ENCODE peak calls at places on chromosomes 3 and 15, in five cellular contexts. P, O, H, C and I are unnamed samples.

GRCh38 chr3:61561374-61562041 is at the start of gene PTPRG:
- DNase-seq in P (peak; percentile 95), O (no peak), H (peak; percentile 87), C (peak; percentile 80), I (peak; percentile 63)

GRCh38 chr15:84657748-84658079 is 285 bp downstream of the NMB start:
- DNase-seq in P (no peak), O (no peak), H (no peak), C (no peak), I (no peak)

GRCh38 chr3:152607179-152607578 is 227.8 kb upstream of the P2RY1 start:
- DNase-seq in P (no peak), O (no peak), H (no peak), C (no peak), I (no peak)

GRCh38 chr3:183371672-183371968 is 56.8 kb downstream of the MCF2L2 start:
- DNase-seq in P (peak; percentile 31), O (no peak), H (peak; percentile 73), C (no peak), I (no peak)

GRCh38 chr3:52167240-52167639 is 13.0 kb upstream of the POC1A start:
- DNase-seq in P (no peak), O (no peak), H (no peak), C (no peak), I (no peak)

GRCh38 chr3:71537211-71537611 is 46.3 kb downstream of the FOXP1 start:
- DNase-seq in P (peak; percentile 99), O (no peak), H (peak; percentile 88), C (no peak), I (no peak)

GRCh38 chr3:112333002-112333385 is at the start of gene CD200:
- DNase-seq in P (peak; percentile 70), O (no peak), H (peak; percentile 63), C (no peak), I (peak; percentile 12)

GRCh38 chr3:144384241-144384979 is 412.8 kb downstream of the DIPK2A start:
- DNase-seq in P (no peak), O (no peak), H (no peak), C (no peak), I (no peak)

GRCh38 chr3:127689266-127689860 is 16.6 kb downstream of the ABTB1 start:
- DNase-seq in P (peak; percentile 16), O (no peak), H (no peak), C (no peak), I (no peak)

GRCh38 chr3:19221081-19221480 is 72.8 kb downstream of the KCNH8 start:
- DNase-seq in P (no peak), O (no peak), H (peak; percentile 17), C (no peak), I (no peak)

GRCh38 chr3:16836505-16837237 is 48.1 kb upstream of the PLCL2 start:
- DNase-seq in P (peak; percentile 24), O (no peak), H (no peak), C (no peak), I (no peak)

GRCh38 chr3:126781889-126782491 is 78.0 kb downstream of the CHCHD6 start:
- DNase-seq in P (peak; percentile 97), O (no peak), H (peak; percentile 60), C (no peak), I (no peak)

GRCh38 chr15:73948982-73949381 is 22.7 kb downstream of the LOXL1 start:
- DNase-seq in P (no peak), O (no peak), H (no peak), C (no peak), I (no peak)

GRCh38 chr3:146589899-146590508 is 15.1 kb downstream of the PLSCR5 start:
- DNase-seq in P (peak; percentile 39), O (peak; percentile 68), H (peak; percentile 36), C (peak; percentile 40), I (peak; percentile 26)

GRCh38 chr15:69410290-69410874 is 3.8 kb upstream of the KIF23 start:
- DNase-seq in P (peak; percentile 44), O (peak; percentile 49), H (peak; percentile 74), C (peak; percentile 20), I (peak; percentile 23)

GRCh38 chr15:55279746-55280351 is 9.8 kb downstream of the RAB27A start:
- DNase-seq in P (peak; percentile 95), O (no peak), H (peak; percentile 84), C (peak; percentile 11), I (no peak)

GRCh38 chr15:75067123-75067854 is 43.9 kb downstream of the PPCDC start:
- DNase-seq in P (peak; percentile 84), O (no peak), H (peak; percentile 90), C (peak; percentile 16), I (no peak)

GRCh38 chr3:148789156-148789555 is 38.5 kb upstream of the CPB1 start:
- DNase-seq in P (peak; percentile 54), O (no peak), H (no peak), C (no peak), I (no peak)

GRCh38 chr3:55481918-55482495 is 5.1 kb downstream of the WNT5A start:
- DNase-seq in P (peak; percentile 73), O (no peak), H (no peak), C (no peak), I (no peak)

GRCh38 chr3:27326211-27326948 is 42.8 kb downstream of the NEK10 start:
- DNase-seq in P (peak; percentile 93), O (no peak), H (peak; percentile 46), C (no peak), I (no peak)

GRCh38 chr15:40048155-40048792 is 9.3 kb upstream of the SRP14 start:
- DNase-seq in P (no peak), O (no peak), H (no peak), C (peak; percentile 88), I (peak; percentile 83)

GRCh38 chr3:71436337-71436736 is 147.2 kb downstream of the FOXP1 start:
- DNase-seq in P (peak; percentile 72), O (no peak), H (no peak), C (no peak), I (no peak)

GRCh38 chr3:157317895-157318294 is 118.8 kb upstream of the PTX3 start:
- DNase-seq in P (no peak), O (no peak), H (no peak), C (no peak), I (no peak)

DNA sequence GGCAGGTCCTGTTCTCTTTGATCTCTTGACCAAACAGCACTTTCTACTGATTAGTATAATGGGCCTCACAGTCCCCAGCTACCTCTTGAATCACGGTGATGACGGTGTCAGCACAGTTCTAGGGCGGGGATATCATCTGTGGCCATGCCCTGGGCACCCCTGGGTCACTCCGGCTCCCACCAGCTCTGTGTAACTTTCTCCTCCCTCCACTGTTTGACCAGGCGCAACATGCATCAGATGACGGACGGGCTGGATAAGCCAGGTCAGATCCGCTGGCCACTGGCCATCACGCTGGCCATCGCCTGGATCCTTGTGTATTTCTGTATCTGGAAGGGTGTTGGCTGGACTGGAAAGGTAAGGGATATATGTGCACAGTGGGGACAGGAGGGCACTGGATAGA is 29.6 kb downstream of the SLC6A1 start:
- DNase-seq in P (no peak), O (no peak), H (no peak), C (no peak), I (no peak)
- H4K20me1 ChIP-seq in P (no peaks in the 10 kb centered on the region), O (no peaks in the 10 kb centered on the region), H (no peaks in the 10 kb centered on the region), C (peaks cover 5% of the 10 kb centered on the region), I (no peaks in the 10 kb centered on the region)

GRCh38 chr3:24133942-24134341 is 188.9 kb downstream of the NR1D2 start:
- DNase-seq in P (no peak), O (no peak), H (no peak), C (no peak), I (no peak)
- H3K4me3 ChIP-seq in P (no peak overlapping the region), O (no peak overlapping the region), H (no peak overlapping the region), C (no peak overlapping the region), I (no peak overlapping the region)

DNA sequence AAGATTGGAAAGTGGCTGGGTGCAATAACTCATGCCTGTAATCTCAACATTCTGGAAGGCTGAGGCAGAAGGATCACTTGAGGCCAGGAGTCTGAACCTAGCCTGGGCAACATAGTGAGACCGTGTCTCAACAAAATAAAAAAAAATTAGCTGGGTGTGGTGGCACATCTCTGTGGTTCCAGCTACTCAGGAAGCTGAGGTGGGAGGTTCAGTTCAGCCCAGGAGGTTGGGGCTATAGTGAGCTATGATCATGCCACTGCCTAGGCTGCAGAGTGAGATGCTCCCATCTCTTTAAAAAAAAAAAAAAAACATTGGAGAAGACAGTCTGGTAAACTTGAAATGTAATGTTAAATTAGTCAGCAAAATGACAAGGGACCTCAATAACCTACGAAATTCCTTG is 57.9 kb downstream of the STAG1 start:
- DNase-seq in P (no peak), O (no peak), H (no peak), C (no peak), I (no peak)
- H3K9me3 ChIP-seq in P (no peaks in the 10 kb centered on the region), O (peaks cover 3% of the 10 kb centered on the region), H (no peaks in the 10 kb centered on the region), C (peaks cover 51% of the 10 kb centered on the region), I (peaks cover 45% of the 10 kb centered on the region)

GRCh38 chr3:11556851-11557644 is 86.7 kb downstream of the VGLL4 start:
- DNase-seq in P (peak; percentile 93), O (no peak), H (no peak), C (no peak), I (no peak)
- H4K20me1 ChIP-seq in P (no peaks in the 10 kb centered on the region), O (peaks cover 25% of the 10 kb centered on the region), H (no peaks in the 10 kb centered on the region), C (peaks cover 90% of the 10 kb centered on the region), I (no peaks in the 10 kb centered on the region)

DNA sequence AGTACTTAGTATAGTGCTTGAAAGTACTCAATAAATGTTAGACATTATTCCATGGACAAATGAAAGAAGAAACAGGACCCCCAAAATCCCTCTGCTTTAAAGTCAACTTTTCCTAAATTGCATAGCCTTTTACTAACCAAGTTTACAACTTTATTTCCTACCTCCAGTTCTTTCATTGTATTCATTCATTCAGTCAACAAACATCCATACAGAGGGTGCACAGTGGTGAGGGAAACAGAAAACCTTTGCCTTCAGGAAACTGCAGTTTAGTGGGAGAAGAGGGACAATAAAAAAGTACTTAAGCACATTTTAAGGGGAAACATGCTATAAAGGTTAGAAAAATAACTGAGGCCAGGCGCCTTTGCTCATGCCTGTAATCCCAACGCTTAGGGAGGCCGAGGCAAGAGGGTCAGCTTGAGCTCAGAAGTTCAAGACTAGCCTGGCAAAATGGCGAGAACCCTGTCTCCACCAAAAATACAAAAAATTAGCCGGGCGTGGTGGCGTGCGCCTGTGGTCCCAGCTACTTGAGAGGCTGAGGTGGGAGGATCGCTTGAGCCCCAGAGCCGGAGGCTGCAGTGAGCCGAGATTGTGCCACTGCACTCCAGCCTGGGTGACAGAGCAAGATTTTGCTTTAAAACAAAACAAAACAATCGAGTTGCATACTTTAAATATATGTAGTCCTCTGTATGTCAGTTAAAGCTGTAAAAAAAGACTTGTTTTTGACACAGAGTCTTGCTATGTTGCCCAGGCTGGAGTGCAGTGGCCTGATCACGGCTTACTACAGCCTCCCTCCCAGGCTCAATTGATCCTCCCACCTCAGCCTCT is 1.1 kb upstream of the DENND4A start:
- DNase-seq in P (no peak), O (no peak), H (no peak), C (no peak), I (no peak)
- H3K4me3 ChIP-seq in P (peak overlapping the region; percentile 87), O (peak overlapping the region; percentile 99), H (peak overlapping the region; percentile 53), C (peak overlapping the region; percentile 100), I (peak overlapping the region; percentile 76)